ENCODE peak calls at places on chromosomes 4 and X, in eight cellular contexts. V is esophagus squamous epithelium, T is IMR-90, A is AG04450, S is stomach, F is Caco-2, R is astrocyte, U is ovary. X is an unnamed sample. For H3K27me3 and H3K9me3, the result is how much of the 10 kb centered on the place peaks cover.

GRCh38 chrX:151754641-151755215 is 20.2 kb downstream of the CNGA2 start:
- DNase-seq in V (no peak), R (peak), F (no peak), T (no peak), U (no peak), S (no peak), A (no peak), X (no peak)

GRCh38 chr4:69874507-69874906 is 14.6 kb upstream of the SULT1E1 start:
- DNase-seq in V (no peak), T (no peak), R (no peak), S (no peak), F (no peak), A (no peak), U (no peak), X (no peak)

GRCh38 chr4:158624889-158625478 is 46.7 kb downstream of the C4orf46 start:
- DNase-seq in R (peak), S (no peak), V (no peak), F (peak), U (no peak), A (peak), T (peak), X (no peak)

GRCh38 chrX:110316351-110317078 is 1.4 kb downstream of the AMMECR1 start:
- DNase-seq in U (no peak), S (no peak), F (peak), R (no peak), V (no peak), T (no peak), A (no peak), X (no peak)

GRCh38 chr4:19776929-19777328 is 474.8 kb upstream of the SLIT2 start:
- DNase-seq in S (no peak), V (no peak), R (peak), A (no peak), F (no peak), T (peak), U (no peak), X (no peak)

GRCh38 chr4:5133933-5134594 is 82.8 kb downstream of the STK32B start:
- DNase-seq in R (no peak), S (no peak), T (no peak), A (no peak), V (no peak), F (no peak), U (no peak), X (no peak)

GRCh38 chrX:40671126-40671525 is 23.8 kb upstream of the CXorf38 start:
- DNase-seq in S (no peak), R (peak), T (no peak), V (no peak), F (no peak), A (no peak), U (no peak), X (no peak)

GRCh38 chr4:112855058-112855457 is 194.4 kb upstream of the ANK2 start:
- DNase-seq in A (no peak), V (no peak), F (no peak), T (no peak), S (no peak), R (no peak), U (no peak), X (no peak)

GRCh38 chr4:118787844-118788380 is 48.0 kb downstream of the SEC24D start:
- DNase-seq in S (no peak), T (no peak), A (no peak), R (no peak), V (no peak), F (no peak), U (no peak), X (no peak)

GRCh38 chr4:83340692-83341343 is 6.2 kb upstream of the HPSE start:
- DNase-seq in U (no peak), R (no peak), V (no peak), A (no peak), F (no peak), S (no peak), T (no peak), X (no peak)

DNA sequence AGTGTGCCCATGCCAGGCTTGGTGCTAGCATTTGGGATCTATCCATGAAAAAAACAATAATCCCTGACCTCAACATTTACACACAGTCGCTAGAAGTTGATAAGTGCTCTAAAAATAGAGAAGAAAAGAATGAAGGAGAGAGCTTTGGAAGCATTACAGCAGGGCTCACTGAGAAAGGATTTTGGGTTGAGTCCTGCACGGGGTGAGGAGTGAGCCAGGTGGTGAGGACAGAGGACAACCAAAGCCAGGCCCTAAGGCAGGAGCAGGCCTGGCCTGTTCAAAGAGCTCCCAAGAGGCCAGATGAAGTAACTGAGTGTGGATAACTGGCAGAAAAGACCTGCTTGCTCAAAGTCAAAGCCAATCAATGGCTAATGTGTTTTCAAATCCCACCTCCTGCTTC is 20.7 kb upstream of the PROM1 start:
- DNase-seq in R (no peak), U (no peak), A (no peak), V (no peak), F (no peak), T (no peak), S (no peak), X (no peak)
- H3K27me3 ChIP-seq in R (under half), U (under half), A (under half), V (under half), F (under half), T (under half), S (under half), X (under half)

DNA sequence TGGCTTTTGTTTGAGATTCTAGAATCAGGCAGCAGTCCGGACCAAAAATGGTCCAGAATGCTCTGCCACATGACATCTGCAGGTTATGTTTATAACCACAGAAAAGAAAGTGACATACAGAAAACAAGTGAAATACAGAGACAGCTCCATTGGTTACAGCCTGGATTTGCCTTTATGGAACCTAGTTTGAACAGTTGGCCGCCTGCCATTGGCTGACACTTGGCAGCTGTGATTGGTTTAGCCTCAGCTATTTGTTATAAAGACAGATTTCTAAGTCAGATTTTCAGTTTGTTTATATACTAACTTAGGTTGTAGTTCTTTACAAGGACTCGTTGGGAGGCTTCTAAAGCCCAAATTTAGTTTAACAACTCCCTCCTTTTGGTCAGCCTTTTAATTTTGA is 40.8 kb upstream of the IL9R start:
- DNase-seq in S (peak), T (no peak), R (no peak), U (no peak), A (no peak), F (no peak), V (no peak), X (no peak)
- H3K9me3 ChIP-seq in S (under half), T (under half), R (under half), U (under half), A (under half), F (under half), V (under half), X (under half)

DNA sequence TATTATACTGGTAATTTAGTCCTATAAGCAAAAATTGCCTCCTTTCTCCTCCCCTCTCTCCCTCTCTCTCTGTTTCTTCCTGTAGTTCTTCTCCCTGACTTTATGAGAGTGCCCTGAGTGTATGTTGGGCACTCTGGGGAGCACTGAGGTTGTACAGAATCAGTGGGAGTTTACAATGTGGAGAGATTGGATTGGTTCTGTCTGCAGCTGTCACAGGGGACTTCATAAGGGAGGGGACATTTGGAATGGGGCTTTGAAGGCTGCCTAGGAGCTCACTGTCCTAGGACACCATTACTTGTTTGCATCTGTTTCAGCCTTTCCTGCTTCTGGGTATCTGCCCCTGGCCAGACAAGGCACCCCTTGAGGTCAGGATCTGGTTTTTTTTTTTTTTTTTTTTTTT is 22.9 kb downstream of the SH3TC1 start:
- DNase-seq in V (no peak), S (no peak), A (no peak), F (no peak), T (no peak), R (no peak), U (no peak), X (no peak)
- TF ChIP-seq CTCF in V (no peak), S (no peak), A (no peak), F (no peak), T (no peak), R (no peak), U (no peak), X (no peak)

GRCh38 chrX:153302796-153303195 is 18.8 kb downstream of the PNMA6F start:
- DNase-seq in F (no peak), A (no peak), V (no peak), R (no peak), T (no peak), S (no peak), U (no peak), X (no peak)
- H3K27me3 ChIP-seq in F (under half), A (under half), V (under half), R (under half), T (under half), S (under half), U (under half), X (under half)

X was measured in tibial artery.